ENCODE peak calls at places on chromosomes 2 and 18, in seven cellular contexts. K is HCT116, U is substantia nigra, N is cardiac muscle cell, J is lower lobe of right lung, V is sigmoid colon, X is RWPE1. Q is an unnamed sample.

GRCh38 chr18:62339106-62339988 is 14.2 kb downstream of the TNFRSF11A start:
- DNase-seq in K (peak), U (no peak), N (peak), J (no peak), V (no peak), X (peak), Q (peak)

GRCh38 chr18:3251249-3251962 is 3.8 kb downstream of the MYL12A start:
- DNase-seq in K (no peak), U (no peak), N (no peak), J (no peak), V (no peak), X (no peak), Q (no peak)

GRCh38 chr2:58521803-58522602 is 280.9 kb upstream of the FANCL start:
- DNase-seq in K (no peak), U (no peak), N (no peak), J (no peak), V (no peak), X (no peak), Q (no peak)

GRCh38 chr18:21053127-21053526 is 58.5 kb downstream of the ROCK1 start:
- DNase-seq in K (no peak), U (no peak), N (peak), J (no peak), V (no peak), X (peak), Q (peak)

GRCh38 chr2:132392211-132392610 is 24.4 kb upstream of the GPR39 start:
- DNase-seq in K (no peak), U (no peak), N (no peak), J (no peak), V (no peak), X (no peak), Q (no peak)

GRCh38 chr18:49654347-49654746 is 92.5 kb downstream of the LIPG start:
- DNase-seq in K (no peak), U (no peak), N (no peak), J (no peak), V (no peak), X (no peak), Q (no peak)

GRCh38 chr2:30931841-30932407 is 124.7 kb upstream of the CAPN13 start:
- DNase-seq in K (no peak), U (no peak), N (no peak), J (no peak), V (no peak), X (no peak), Q (no peak)

GRCh38 chr2:82985572-82986197 is 1473.4 kb downstream of the SUCLG1 start:
- DNase-seq in K (no peak), U (no peak), N (no peak), J (no peak), V (no peak), X (no peak), Q (no peak)

GRCh38 chr18:13611058-13611615 is 115.2 kb downstream of the FAM210A start:
- DNase-seq in K (no peak), U (no peak), N (peak), J (no peak), V (peak), X (no peak), Q (no peak)

GRCh38 chr2:186098821-186099220 is 360.2 kb downstream of the FSIP2 start:
- DNase-seq in K (no peak), U (no peak), N (no peak), J (no peak), V (no peak), X (no peak), Q (no peak)

GRCh38 chr2:215973111-215973792 is 40.1 kb downstream of the MREG start:
- DNase-seq in K (no peak), U (no peak), N (no peak), J (no peak), V (no peak), X (no peak), Q (no peak)
- H3K27ac ChIP-seq in K (no peak), U (no peak), N (peak), J (no peak), V (no peak), X (no peak), Q (peak)

GRCh38 chr2:25274868-25275574 is 66.7 kb downstream of the DNMT3A start:
- DNase-seq in K (no peak), U (no peak), N (peak), J (peak), V (peak), X (no peak), Q (no peak)

GRCh38 chr2:25276569-25277465 is 64.9 kb downstream of the DNMT3A start:
- DNase-seq in K (no peak), U (no peak), N (peak), J (peak), V (peak), X (no peak), Q (no peak)

GRCh38 chr2:25279091-25279651 is 62.6 kb downstream of the DNMT3A start:
- DNase-seq in K (no peak), U (no peak), N (peak), J (peak), V (peak), X (peak), Q (peak)

GRCh38 chr2:25273985-25274550 is 67.7 kb downstream of the DNMT3A start:
- DNase-seq in K (no peak), U (no peak), N (no peak), J (no peak), V (no peak), X (no peak), Q (no peak)

GRCh38 chr2:25275575-25275965 is 66.2 kb downstream of the DNMT3A start:
- DNase-seq in K (no peak), U (no peak), N (no peak), J (no peak), V (no peak), X (no peak), Q (no peak)
- H3K27ac ChIP-seq in K (no peak), U (peak), N (peak), J (peak), V (peak), X (no peak), Q (no peak)

GRCh38 chr18:11906181-11906580 is 1.9 kb downstream of the MPPE1 start:
- DNase-seq in K (no peak), U (no peak), N (no peak), J (no peak), V (no peak), X (no peak), Q (no peak)

GRCh38 chr18:11909081-11909410 is 929 bp upstream of the MPPE1 start:
- DNase-seq in K (no peak), U (no peak), N (no peak), J (no peak), V (no peak), X (no peak), Q (no peak)

GRCh38 chr18:11906926-11907874 is 917 bp downstream of the MPPE1 start:
- DNase-seq in K (no peak), U (no peak), N (no peak), J (no peak), V (no peak), X (no peak), Q (no peak)

GRCh38 chr18:11908182-11909080 is at the start of gene MPPE1:
- DNase-seq in K (peak), U (peak), N (peak), J (peak), V (peak), X (peak), Q (peak)

DNA sequence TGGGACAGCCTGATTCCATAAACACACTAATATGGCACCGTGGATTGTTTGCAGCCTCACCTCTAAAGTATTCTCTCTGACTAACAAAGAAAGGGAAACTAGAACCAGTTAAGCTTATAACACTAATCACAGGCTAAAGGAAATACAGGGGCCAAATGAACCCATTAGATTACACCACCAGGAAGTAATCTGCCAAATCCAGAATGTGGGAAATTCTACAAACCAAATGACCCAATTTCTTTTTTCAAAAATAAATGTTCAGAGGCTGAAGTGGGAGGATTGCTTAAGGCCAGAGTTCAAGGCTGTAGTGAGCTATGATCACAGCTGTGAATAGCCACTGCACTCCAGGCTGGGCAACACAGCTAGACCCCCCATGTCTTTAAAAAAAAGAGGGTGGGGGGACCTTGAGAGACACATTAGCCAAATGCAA is 1.5 kb upstream of the MPPE1 start:
- DNase-seq in K (no peak), U (no peak), N (peak), J (no peak), V (no peak), X (peak), Q (peak)
- H3K27ac ChIP-seq in K (peak), U (no peak), N (peak), J (peak), V (peak), X (no peak), Q (peak)

GRCh38 chr2:26627350-26628105 is 13.6 kb downstream of the CIB4 start:
- DNase-seq in K (no peak), U (no peak), N (no peak), J (peak), V (peak), X (no peak), Q (no peak)

GRCh38 chr2:26626606-26627005 is 14.6 kb downstream of the CIB4 start:
- DNase-seq in K (no peak), U (no peak), N (no peak), J (peak), V (peak), X (no peak), Q (no peak)

GRCh38 chr2:26619649-26620605 is 21.2 kb downstream of the CIB4 start:
- DNase-seq in K (no peak), U (no peak), N (no peak), J (no peak), V (peak), X (no peak), Q (no peak)

GRCh38 chr2:26621469-26622199 is 19.5 kb downstream of the CIB4 start:
- DNase-seq in K (no peak), U (no peak), N (no peak), J (no peak), V (no peak), X (no peak), Q (no peak)

DNA sequence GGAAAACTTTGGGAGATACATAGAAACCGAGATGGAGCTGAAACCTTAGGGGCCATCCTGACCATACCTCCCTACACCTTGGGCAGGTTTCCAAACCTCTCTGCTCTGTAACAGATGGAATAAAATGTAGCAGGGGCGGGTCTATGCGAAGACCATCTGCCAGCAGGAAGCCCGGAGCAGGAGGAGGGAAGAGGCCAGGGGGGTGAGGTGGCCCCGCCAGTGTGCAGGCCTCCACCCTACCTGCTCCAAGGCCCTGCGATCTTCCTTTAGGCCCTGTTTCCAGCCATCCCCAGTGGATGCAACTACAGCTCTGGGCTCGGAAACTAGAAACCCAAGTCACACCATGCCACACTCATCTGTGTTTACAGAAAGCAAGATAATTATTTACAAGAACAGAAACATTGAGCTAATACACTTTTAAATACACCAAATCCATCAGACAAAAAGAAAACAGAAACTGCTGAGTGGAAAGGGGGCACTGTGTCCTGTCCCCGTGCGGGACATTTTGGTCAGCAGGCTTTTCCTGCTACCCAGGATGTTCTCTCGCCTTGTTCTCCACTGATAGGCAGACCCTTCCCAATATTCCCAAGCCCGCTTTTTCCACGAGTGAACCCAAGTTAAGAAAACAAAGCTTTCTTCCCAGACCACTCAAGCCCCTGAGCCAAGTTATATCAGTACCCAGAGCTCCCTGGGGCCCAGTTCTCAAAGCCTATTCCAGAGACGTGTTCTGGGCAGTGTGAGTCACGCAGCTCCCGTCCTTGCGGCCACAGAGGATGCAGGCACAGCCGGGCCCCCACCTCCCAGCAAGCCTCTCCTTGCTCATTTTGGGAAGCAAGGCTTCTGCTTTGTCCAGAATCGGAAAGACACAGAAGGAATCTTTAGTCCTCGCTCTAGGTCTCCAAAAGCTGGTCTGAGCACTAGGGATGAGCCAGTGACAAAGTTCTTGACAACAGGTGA is 17.3 kb downstream of the CIB4 start:
- DNase-seq in K (no peak), U (no peak), N (peak), J (peak), V (peak), X (no peak), Q (no peak)
- H3K27ac ChIP-seq in K (no peak), U (no peak), N (no peak), J (peak), V (peak), X (no peak), Q (no peak)

DNA sequence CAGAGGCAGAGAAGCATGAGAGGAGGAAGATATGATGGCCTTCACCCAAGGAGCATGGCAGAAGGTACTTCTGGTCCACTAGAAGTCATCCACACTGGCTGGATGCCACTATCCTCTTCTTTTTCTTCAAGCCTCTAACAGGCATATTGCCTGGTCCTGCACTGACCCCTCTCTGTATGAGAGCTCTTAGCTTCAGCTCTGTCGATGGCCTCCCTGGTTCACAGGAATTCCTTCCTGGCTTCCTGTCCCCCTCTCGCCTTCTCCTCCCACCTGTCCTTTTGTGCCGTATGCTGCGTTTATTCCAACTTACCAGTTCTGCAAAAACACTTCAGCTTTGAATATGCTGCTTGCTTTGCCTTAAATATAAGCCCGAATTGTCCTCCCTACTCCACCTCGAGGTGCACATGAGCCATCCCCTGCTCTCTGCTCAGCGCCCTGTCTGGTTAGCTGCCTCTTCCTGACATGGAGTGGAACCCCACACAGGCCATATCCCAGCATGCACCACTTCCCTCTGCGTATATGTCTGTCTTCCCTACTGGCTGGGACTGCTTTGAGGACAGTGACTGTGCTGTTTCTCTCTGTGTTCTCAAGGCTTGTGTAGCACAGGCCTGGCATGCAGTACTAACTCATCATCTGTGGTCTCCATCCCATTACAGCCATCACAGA is 474.9 kb downstream of the EIPR1 start:
- DNase-seq in K (no peak), U (no peak), N (no peak), J (no peak), V (no peak), X (no peak), Q (no peak)
- H3K27ac ChIP-seq in K (no peak), U (no peak), N (no peak), J (no peak), V (no peak), X (no peak), Q (no peak)

GRCh38 chr2:218343591-218343990 is 13.1 kb upstream of the CATIP start:
- DNase-seq in K (no peak), U (no peak), N (peak), J (no peak), V (no peak), X (no peak), Q (no peak)
- H3K27ac ChIP-seq in K (no peak), U (no peak), N (peak), J (no peak), V (no peak), X (peak), Q (no peak)

GRCh38 chr2:226788881-226789485 is 10.6 kb downstream of the IRS1 start:
- DNase-seq in K (no peak), U (no peak), N (no peak), J (no peak), V (no peak), X (no peak), Q (no peak)
- H3K27ac ChIP-seq in K (no peak), U (no peak), N (peak), J (no peak), V (peak), X (no peak), Q (no peak)

DNA sequence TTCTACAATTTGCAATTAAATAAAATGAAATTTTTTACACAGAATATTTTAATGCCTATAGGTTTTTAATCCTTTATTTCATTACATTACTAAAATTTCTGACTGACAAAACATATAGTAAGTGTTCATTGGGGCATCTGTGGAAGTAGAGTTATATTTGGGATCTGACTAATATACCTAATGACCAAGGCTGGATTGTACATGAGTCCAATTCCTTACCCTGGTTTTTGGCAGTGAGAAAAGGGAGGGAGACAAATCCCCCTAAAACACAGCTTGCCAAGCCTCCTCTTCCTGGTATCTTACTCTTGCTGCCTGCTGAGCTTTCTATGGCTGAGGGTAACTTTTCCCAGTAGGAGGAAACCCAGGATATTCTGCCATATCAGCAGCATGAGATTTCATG is 149.4 kb upstream of the CDH20 start:
- DNase-seq in K (no peak), U (no peak), N (no peak), J (no peak), V (no peak), X (no peak), Q (no peak)
- H3K27ac ChIP-seq in K (no peak), U (no peak), N (no peak), J (no peak), V (no peak), X (no peak), Q (no peak)

DNA sequence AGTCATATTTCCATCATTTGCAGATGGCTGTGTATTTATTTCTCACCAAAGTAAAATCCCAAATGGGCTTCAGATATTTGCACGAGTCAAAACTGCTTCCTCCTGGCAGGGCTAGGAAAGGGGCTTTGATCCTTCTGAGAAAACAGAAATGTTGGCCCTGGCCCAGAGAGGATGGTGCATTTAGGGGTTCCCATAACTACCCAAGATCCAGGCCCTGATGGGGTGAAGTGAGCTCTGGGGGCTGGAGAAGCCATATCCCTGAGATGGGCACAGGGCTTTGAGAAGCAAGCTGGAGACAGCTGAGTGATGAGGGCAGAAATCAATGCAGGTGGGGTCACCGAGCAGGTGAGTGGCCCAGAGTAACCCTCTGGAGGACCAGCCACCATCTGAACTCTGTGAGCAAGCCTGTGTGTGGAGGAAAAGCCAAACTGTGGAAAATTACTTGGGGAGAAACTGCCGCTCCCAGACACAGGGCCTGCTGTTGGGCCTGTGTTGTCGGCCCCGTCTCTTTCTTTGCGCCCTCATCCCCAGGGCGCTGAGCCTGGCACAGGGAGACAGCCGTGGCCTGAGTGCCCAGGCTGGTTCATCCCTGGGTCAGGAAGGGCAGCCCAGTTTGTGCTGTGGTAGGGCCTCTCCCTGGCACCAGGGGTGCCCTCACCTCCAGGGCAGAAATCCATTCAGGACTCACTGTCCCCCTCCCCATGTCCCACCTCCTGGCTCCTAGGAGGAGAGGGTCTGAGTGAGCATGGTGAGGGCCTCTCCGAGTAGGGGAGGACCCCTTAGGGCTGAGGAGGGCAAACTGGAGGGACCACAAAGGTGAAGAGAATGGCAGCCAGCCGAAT is 167.8 kb upstream of the HAAO start:
- DNase-seq in K (no peak), U (no peak), N (no peak), J (no peak), V (no peak), X (no peak), Q (no peak)
- H3K27ac ChIP-seq in K (no peak), U (peak), N (no peak), J (peak), V (peak), X (peak), Q (no peak)

DNA sequence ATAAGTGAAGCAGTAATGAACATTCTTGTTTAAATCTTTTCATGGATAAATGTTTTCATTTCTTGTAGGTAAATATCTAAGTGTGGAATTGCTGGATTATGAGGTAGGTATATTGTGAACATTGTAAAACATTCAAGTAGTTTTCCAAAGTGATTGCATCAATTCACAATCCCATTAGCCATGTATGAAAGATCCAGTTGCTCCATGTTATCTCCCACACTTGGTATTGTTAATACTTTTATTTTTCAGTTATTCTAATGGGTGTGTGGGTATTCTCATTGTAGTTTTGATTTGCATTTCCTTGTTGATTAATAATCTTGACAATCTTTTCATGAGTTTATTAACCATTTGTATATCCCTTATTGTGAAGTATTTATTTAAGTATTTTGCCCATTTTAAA is 50.3 kb downstream of the MAIP1 start:
- DNase-seq in K (no peak), U (no peak), N (no peak), J (no peak), V (no peak), X (no peak), Q (no peak)
- H3K27ac ChIP-seq in K (no peak), U (no peak), N (no peak), J (no peak), V (no peak), X (no peak), Q (no peak)

Q was measured in epithelial cell of prostate.